ENCODE peak calls at places on chromosomes 6 and 20, in five cellular contexts. D is uterus, Y is mammary epithelial cell, N is lower leg skin, Z is neural progenitor cell. M is an unnamed sample.

GRCh38 chr20:49712918-49713778 is 530 bp downstream of the B4GALT5 start:
- DNase-seq in D (peak; percentile 40), Y (no peak), N (no peak), Z (peak; percentile 57), M (peak; percentile 42)

GRCh38 chr20:914727-915498 is 1.2 kb downstream of the ANGPT4 start:
- DNase-seq in D (no peak), Y (peak; percentile 42), N (no peak), Z (no peak), M (no peak)

GRCh38 chr20:1907586-1907985 is 12.4 kb downstream of the SIRPA start:
- DNase-seq in D (no peak), Y (peak; percentile 48), N (no peak), Z (no peak), M (no peak)

GRCh38 chr20:47244451-47244850 is 112.0 kb downstream of the ZMYND8 start:
- DNase-seq in D (no peak), Y (peak; percentile 46), N (no peak), Z (no peak), M (no peak)

GRCh38 chr6:22497299-22497698 is 72.1 kb upstream of the HDGFL1 start:
- DNase-seq in D (no peak), Y (no peak), N (no peak), Z (no peak), M (no peak)

GRCh38 chr6:169971951-169972651 is 220.7 kb downstream of the ERMARD start:
- DNase-seq in D (peak; percentile 6), Y (no peak), N (no peak), Z (no peak), M (no peak)

GRCh38 chr20:25867776-25868649 is 171.4 kb upstream of the ZNF337 start:
- DNase-seq in D (peak; percentile 70), Y (peak; percentile 59), N (no peak), Z (peak; percentile 86), M (peak; percentile 65)

GRCh38 chr6:43911625-43912577 is 141.9 kb downstream of the VEGFA start:
- DNase-seq in D (no peak), Y (no peak), N (no peak), Z (no peak), M (no peak)

GRCh38 chr6:32188381-32189081 is 1.5 kb downstream of the PBX2 start:
- DNase-seq in D (peak; percentile 73), Y (no peak), N (no peak), Z (no peak), M (no peak)

GRCh38 chr20:45611054-45611453 is 18.5 kb upstream of the WFDC10A start:
- DNase-seq in D (no peak), Y (peak; percentile 97), N (no peak), Z (no peak), M (no peak)

GRCh38 chr6:167651251-167652041 is 175.3 kb upstream of the AFDN start:
- DNase-seq in D (no peak), Y (no peak), N (no peak), Z (no peak), M (no peak)

GRCh38 chr6:22598386-22598785 is 29.0 kb downstream of the HDGFL1 start:
- DNase-seq in D (no peak), Y (no peak), N (no peak), Z (no peak), M (no peak)

GRCh38 chr6:25732468-25733198 is 21.9 kb upstream of the SLC17A4 start:
- DNase-seq in D (no peak), Y (no peak), N (no peak), Z (peak; percentile 5), M (no peak)

GRCh38 chr6:33199687-33200233 is 705 bp downstream of the RXRB start:
- DNase-seq in D (no peak), Y (peak; percentile 59), N (no peak), Z (peak; percentile 92), M (peak; percentile 79)

DNA sequence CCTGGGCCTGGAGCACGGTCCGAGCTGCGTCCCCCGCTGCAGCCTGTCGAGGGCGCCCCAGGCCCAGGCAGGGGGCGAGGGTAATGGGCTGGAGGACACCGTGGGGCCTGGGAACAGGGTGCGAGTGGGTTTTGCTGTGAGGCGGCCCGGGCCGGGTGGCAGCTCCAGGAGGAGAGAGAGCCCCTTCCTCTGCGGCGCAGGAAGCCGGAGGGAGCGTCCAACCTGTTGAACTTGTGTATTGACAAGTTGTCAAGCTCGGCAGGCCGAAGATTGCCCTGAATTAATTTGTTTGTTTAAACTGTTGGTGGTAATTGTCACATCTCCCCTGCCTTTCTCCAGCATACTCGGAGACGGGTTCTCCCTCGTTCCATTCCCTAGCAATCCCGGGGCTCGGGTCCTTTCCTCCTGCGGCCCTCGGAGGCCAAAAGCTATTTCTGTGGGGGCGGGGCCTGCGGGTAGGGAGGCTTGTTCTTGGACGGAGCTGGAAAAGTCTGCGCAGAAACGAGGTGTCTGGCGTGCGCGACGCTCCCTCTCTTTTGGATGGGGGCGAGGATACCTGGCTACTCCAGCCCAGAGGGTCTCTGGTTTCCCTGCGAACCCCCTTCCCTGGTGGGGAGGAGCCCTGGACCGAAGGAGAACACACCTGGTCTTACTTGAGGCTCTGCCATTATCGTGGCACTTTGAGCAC is 9.9 kb downstream of the NR2E1 start:
- DNase-seq in D (no peak), Y (no peak), N (no peak), Z (peak; percentile 74), M (no peak)
- TF ChIP-seq CTCF in D (no peak), Y (no peak), N (no peak), Z (peak; percentile 62), M (no peak)

GRCh38 chr20:17576215-17576614 is 6.3 kb downstream of the DSTN start:
- DNase-seq in D (no peak), Y (no peak), N (no peak), Z (no peak), M (no peak)
- H3K4me3 ChIP-seq in D (no peak overlapping the region), Y (no peak overlapping the region), N (no peak overlapping the region), Z (no peak overlapping the region), M (no peak overlapping the region)

GRCh38 chr6:129134535-129134934 is 251.6 kb downstream of the LAMA2 start:
- DNase-seq in D (no peak), Y (no peak), N (no peak), Z (no peak), M (no peak)
- TF ChIP-seq CTCF in D (no peak), Y (peak; percentile 30), N (no peak), Z (no peak), M (no peak)

GRCh38 chr6:42104807-42105713 is 37.4 kb downstream of the C6orf132 start:
- DNase-seq in D (no peak), Y (no peak), N (no peak), Z (no peak), M (no peak)
- H3K4me3 ChIP-seq in D (peak overlapping the region; percentile 28), Y (no peak overlapping the region), N (no peak overlapping the region), Z (peak overlapping the region; percentile 59), M (no peak overlapping the region)

GRCh38 chr20:39289316-39289715 is 327.2 kb downstream of the DHX35 start:
- DNase-seq in D (no peak), Y (no peak), N (no peak), Z (peak; percentile 46), M (no peak)
- TF ChIP-seq CTCF in D (no peak), Y (peak; percentile 33), N (no peak), Z (peak; percentile 51), M (no peak)

M was measured in lung.